ENCODE peak calls at places on chromosomes 6 and 20, in five cellular contexts. I is cardiac fibroblast; M is stromal cell of bone marrow; H is CD8-positive, alpha-beta T cell; R is choroid plexus epithelial cell. Y is an unnamed sample.

GRCh38 chr6:107122748-107123147 is 7.4 kb upstream of the BEND3 start:
- DNase-seq in I (no peak), M (no peak), H (no peak), R (no peak), Y (no peak)

GRCh38 chr6:44061375-44062104 is 65.7 kb downstream of the MRPL14 start:
- DNase-seq in I (no peak), M (no peak), H (no peak), R (peak; percentile 68), Y (no peak)

GRCh38 chr20:17537959-17538358 is 6.8 kb upstream of the BFSP1 start:
- DNase-seq in I (no peak), M (no peak), H (no peak), R (no peak), Y (no peak)

GRCh38 chr6:25750911-25751310 is 3.6 kb upstream of the SLC17A4 start:
- DNase-seq in I (no peak), M (no peak), H (no peak), R (no peak), Y (no peak)

GRCh38 chr6:105601541-105602174 is 198.8 kb upstream of the PREP start:
- DNase-seq in I (peak; percentile 98), M (peak; percentile 97), H (no peak), R (peak; percentile 99), Y (no peak)

GRCh38 chr6:142728367-142728766 is 216.6 kb downstream of the HIVEP2 start:
- DNase-seq in I (no peak), M (no peak), H (no peak), R (peak; percentile 23), Y (no peak)

GRCh38 chr6:134416501-134417154 is 98.7 kb upstream of the SGK1 start:
- DNase-seq in I (peak; percentile 73), M (no peak), H (no peak), R (peak; percentile 77), Y (no peak)

GRCh38 chr6:24489470-24489869 is at the start of gene GPLD1:
- DNase-seq in I (no peak), M (no peak), H (no peak), R (no peak), Y (no peak)

GRCh38 chr6:73985891-73986290 is 289.9 kb downstream of the CD109 start:
- DNase-seq in I (peak; percentile 23), M (peak; percentile 35), H (no peak), R (peak; percentile 26), Y (no peak)

GRCh38 chr6:50826803-50827202 is 8.1 kb downstream of the TFAP2B start:
- DNase-seq in I (no peak), M (no peak), H (no peak), R (no peak), Y (no peak)

GRCh38 chr20:19903168-19903676 is 113.9 kb upstream of the NAA20 start:
- DNase-seq in I (peak; percentile 45), M (no peak), H (no peak), R (peak; percentile 78), Y (no peak)

GRCh38 chr6:131979515-131980337 is 28.6 kb upstream of the CCN2 start:
- DNase-seq in I (peak; percentile 89), M (peak; percentile 68), H (no peak), R (peak; percentile 98), Y (no peak)

GRCh38 chr20:31829731-31830130 is 10.6 kb downstream of the MYLK2 start:
- DNase-seq in I (no peak), M (no peak), H (no peak), R (no peak), Y (no peak)

GRCh38 chr6:112086744-112087135 is 542 bp downstream of the TUBE1 start:
- DNase-seq in I (peak; percentile 42), M (peak; percentile 31), H (no peak), R (peak; percentile 67), Y (no peak)

GRCh38 chr6:157561037-157561790 is 180.2 kb downstream of the ZDHHC14 start:
- DNase-seq in I (no peak), M (no peak), H (no peak), R (no peak), Y (no peak)

GRCh38 chr20:38829296-38829875 is 23.9 kb downstream of the PPP1R16B start:
- DNase-seq in I (no peak), M (no peak), H (no peak), R (no peak), Y (no peak)

GRCh38 chr6:150152891-150153876 is 10.3 kb downstream of the PPP1R14C start:
- DNase-seq in I (peak; percentile 26), M (peak; percentile 55), H (no peak), R (no peak), Y (no peak)

GRCh38 chr20:53917145-53918009 is 153.0 kb downstream of the BCAS1 start:
- DNase-seq in I (peak; percentile 92), M (peak; percentile 63), H (no peak), R (peak; percentile 62), Y (no peak)

GRCh38 chr20:9072741-9073310 is 3.9 kb downstream of the PLCB4 start:
- DNase-seq in I (no peak), M (no peak), H (no peak), R (no peak), Y (no peak)

GRCh38 chr6:158226655-158227512 is 58.7 kb downstream of the GTF2H5 start:
- DNase-seq in I (no peak), M (no peak), H (no peak), R (no peak), Y (no peak)

GRCh38 chr20:33240923-33241322 is 5.1 kb downstream of the BPIFA1 start:
- DNase-seq in I (no peak), M (no peak), H (no peak), R (no peak), Y (no peak)

Y was measured in activated effector memory CD4-positive, alpha-beta T cell treated with Interleukin-2 at 50 U/mL for 16 hours.